ENCODE peak calls at places on chromosomes 5 and 9, in six cellular contexts. K is H9, Q is astrocyte, N is neural progenitor cell, B is MM.1S, E is SK-N-SH. C is an unnamed sample.

GRCh38 chr5:93378073-93378472 is 202.9 kb downstream of the NR2F1-AS1 start:
- DNase-seq in B (no peak), E (no peak), N (no peak), K (no peak), Q (peak; percentile 91), C (no peak)

GRCh38 chr5:143922718-143923117 is 110.8 kb downstream of the HMHB1 start:
- DNase-seq in K (no peak), E (no peak), Q (peak; percentile 69), N (no peak), B (no peak), C (no peak)

GRCh38 chr5:102772273-102772672 is 17.2 kb downstream of the PAM start:
- DNase-seq in Q (no peak), N (no peak), E (no peak), B (no peak), K (no peak), C (no peak)

GRCh38 chr9:131393622-131394463 is at the start of gene PRRC2B:
- DNase-seq in Q (no peak), N (peak; percentile 97), B (peak; percentile 85), K (peak; percentile 96), E (peak; percentile 99), C (peak; percentile 85)

GRCh38 chr9:116687762-116688160 is 656 bp downstream of the TRIM32 start:
- DNase-seq in K (no peak), E (no peak), Q (no peak), N (peak; percentile 13), B (no peak), C (no peak)

GRCh38 chr5:36395260-36395659 is 93.6 kb upstream of the RANBP3L start:
- DNase-seq in E (no peak), K (no peak), B (no peak), N (no peak), Q (no peak), C (no peak)

GRCh38 chr5:132465095-132465707 is 25.4 kb downstream of the IRF1 start:
- DNase-seq in Q (no peak), E (no peak), N (no peak), B (no peak), K (no peak), C (no peak)

GRCh38 chr5:138212828-138213160 is 329 bp downstream of the CDC23 start:
- DNase-seq in B (peak; percentile 11), N (peak; percentile 43), K (no peak), Q (peak; percentile 18), E (no peak), C (no peak)

GRCh38 chr5:87411586-87412416 is 929 bp downstream of the CCNH start:
- DNase-seq in N (peak; percentile 21), K (peak; percentile 30), E (peak; percentile 10), Q (peak; percentile 72), B (peak; percentile 42), C (peak; percentile 57)

GRCh38 chr5:170745481-170746061 is 38.0 kb upstream of the GABRP start:
- DNase-seq in E (peak; percentile 86), K (peak; percentile 91), Q (no peak), B (peak; percentile 13), N (peak; percentile 68), C (no peak)

GRCh38 chr5:36422957-36423356 is 121.3 kb upstream of the RANBP3L start:
- DNase-seq in N (no peak), Q (peak; percentile 87), B (no peak), E (no peak), K (no peak), C (no peak)

GRCh38 chr5:172637122-172637580 is 3.9 kb upstream of the NEURL1B start:
- DNase-seq in E (no peak), Q (no peak), B (no peak), K (no peak), N (no peak), C (peak; percentile 94)

DNA sequence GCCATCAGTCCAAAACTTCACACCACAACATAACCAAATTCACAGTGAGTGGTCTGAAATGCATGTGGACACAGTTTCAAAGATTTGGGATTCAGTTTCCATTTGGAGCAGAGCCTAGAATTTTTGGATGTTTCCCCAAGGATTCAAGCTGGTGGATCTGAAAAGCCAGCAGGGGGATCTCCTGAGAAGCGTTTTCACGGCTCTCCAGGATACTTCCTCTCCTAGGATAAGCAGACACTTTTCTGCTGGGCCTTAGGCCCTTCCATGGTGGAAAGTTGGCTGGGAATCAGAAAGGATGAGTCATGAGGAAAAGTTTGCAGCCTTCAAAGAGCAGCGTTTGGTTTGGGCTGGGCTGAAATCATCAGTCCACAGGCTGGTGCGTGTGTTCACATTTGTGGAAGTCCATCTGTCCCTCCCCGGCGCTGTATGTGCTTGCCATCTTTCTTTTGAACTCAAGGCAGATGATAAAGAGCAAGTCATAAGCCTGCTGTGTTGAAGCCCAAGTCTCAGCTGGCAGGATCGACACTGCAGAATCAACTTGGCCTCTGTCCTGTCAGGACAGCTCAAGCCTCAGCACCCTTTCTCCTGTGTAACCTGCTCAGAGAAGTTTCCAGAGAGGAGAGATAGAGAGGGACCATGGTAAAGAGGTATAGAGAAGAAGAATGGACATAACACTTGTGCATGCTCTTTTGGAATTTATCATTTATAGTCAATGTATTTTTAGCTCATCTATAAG is 152.6 kb upstream of the MSX2 start:
- DNase-seq in Q (peak; percentile 95), E (peak; percentile 45), K (peak; percentile 49), N (peak; percentile 17), B (no peak), C (peak; percentile 50)
- TF ChIP-seq CTCF in Q (peak; percentile 29), E (peak; percentile 58), K (no peak), N (no peak), B (no peak), C (no peak)

GRCh38 chr9:99725852-99726251 is 95.8 kb upstream of the NR4A3 start:
- DNase-seq in E (no peak), Q (no peak), B (no peak), K (no peak), N (no peak), C (no peak)

GRCh38 chr9:99724640-99725039 is 97.0 kb upstream of the NR4A3 start:
- DNase-seq in N (no peak), K (no peak), B (no peak), Q (no peak), E (no peak), C (no peak)

GRCh38 chr9:99721898-99722297 is 99.8 kb upstream of the NR4A3 start:
- DNase-seq in E (no peak), K (no peak), Q (no peak), N (no peak), B (no peak), C (no peak)

GRCh38 chr9:99722852-99723251 is 98.8 kb upstream of the NR4A3 start:
- DNase-seq in Q (no peak), K (no peak), B (no peak), E (no peak), N (no peak), C (no peak)

GRCh38 chr9:99720455-99721050 is 101.1 kb upstream of the NR4A3 start:
- DNase-seq in B (peak; percentile 66), E (no peak), N (no peak), Q (peak; percentile 2), K (no peak), C (no peak)
- H3K27ac ChIP-seq in B (no peak overlapping the region), E (no peak overlapping the region), N (no peak overlapping the region), Q (no peak overlapping the region), K (no peak overlapping the region), C (no peak overlapping the region)

GRCh38 chr5:150158170-150158949 is 2.7 kb upstream of the PDGFRB start:
- DNase-seq in E (peak; percentile 90), N (no peak), B (no peak), K (no peak), Q (no peak), C (no peak)

GRCh38 chr5:150159741-150160179 is 4.1 kb upstream of the PDGFRB start:
- DNase-seq in E (peak; percentile 74), Q (peak; percentile 56), N (no peak), K (no peak), B (no peak), C (no peak)

GRCh38 chr5:150162142-150162513 is 4.5 kb upstream of the CDX1 start:
- DNase-seq in N (no peak), B (no peak), K (no peak), Q (no peak), E (no peak), C (peak; percentile 92)

GRCh38 chr5:150161242-150162141 is 5.1 kb upstream of the CDX1 start:
- DNase-seq in E (peak; percentile 89), B (peak; percentile 72), N (peak; percentile 87), K (peak; percentile 90), Q (no peak), C (peak; percentile 98)

GRCh38 chr5:150160448-150161069 is 4.9 kb upstream of the PDGFRB start:
- DNase-seq in B (no peak), K (no peak), Q (no peak), N (no peak), E (no peak), C (no peak)
- H3K9ac ChIP-seq in B (no peak overlapping the region), K (no peak overlapping the region), Q (peak overlapping the region; percentile 68), N (no peak overlapping the region), E (no peak overlapping the region), C (no peak overlapping the region)

GRCh38 chr9:33942471-33943083 is 106.1 kb downstream of the UBAP2 start:
- DNase-seq in K (no peak), E (no peak), B (no peak), N (no peak), Q (peak; percentile 63), C (no peak)
- TF ChIP-seq CTCF in K (no peak), E (peak; percentile 68), B (no peak), N (no peak), Q (peak; percentile 56), C (no peak)

GRCh38 chr5:140338918-140339317 is 7.5 kb downstream of the HBEGF start:
- DNase-seq in E (no peak), K (no peak), Q (no peak), B (no peak), N (no peak), C (no peak)
- H3K27ac ChIP-seq in E (no peak overlapping the region), K (no peak overlapping the region), Q (no peak overlapping the region), B (no peak overlapping the region), N (no peak overlapping the region), C (no peak overlapping the region)

GRCh38 chr5:151067632-151068031 is 13.2 kb downstream of the TNIP1 start:
- DNase-seq in K (no peak), E (no peak), N (no peak), Q (no peak), B (no peak), C (no peak)
- H3K9ac ChIP-seq in K (no peak overlapping the region), E (no peak overlapping the region), N (no peak overlapping the region), Q (no peak overlapping the region), B (no peak overlapping the region), C (no peak overlapping the region)

GRCh38 chr9:110183208-110184145 is 24.5 kb downstream of the C9orf152 start:
- DNase-seq in Q (peak; percentile 50), K (peak; percentile 70), E (peak; percentile 67), N (peak; percentile 83), B (peak; percentile 85), C (peak; percentile 87)
- TF ChIP-seq CTCF in Q (peak; percentile 81), K (peak; percentile 87), E (peak; percentile 81), N (peak; percentile 93), B (peak; percentile 83), C (peak; percentile 72)